ENCODE peak calls at places on chromosomes 16 and 17, in four cellular contexts. One of them, this sample, is unnamed.

GRCh38 chr16:8675183-8676159 is 1.1 kb downstream of the ABAT start:
- DNase-seq in activated CD4-positive, alpha-beta T cell treated with anti-CD3 and anti-CD28 coated beads for 48 hours: peak; percentile 65
- DNase-seq in kidney tubule cell: peak; percentile 53
- DNase-seq in GM19239: no peak
- DNase-seq in this sample: no peak

GRCh38 chr16:2429771-2430663 is 770 bp downstream of the CCNF start:
- DNase-seq in kidney tubule cell: peak; percentile 26
- DNase-seq in GM19239: no peak
- DNase-seq in activated CD4-positive, alpha-beta T cell treated with anti-CD3 and anti-CD28 coated beads for 48 hours: no peak
- DNase-seq in this sample: peak; percentile 21

GRCh38 chr16:26058326-26058725 is 366.6 kb downstream of the HS3ST4 start:
- DNase-seq in GM19239: no peak
- DNase-seq in kidney tubule cell: no peak
- DNase-seq in activated CD4-positive, alpha-beta T cell treated with anti-CD3 and anti-CD28 coated beads for 48 hours: no peak
- DNase-seq in this sample: no peak

GRCh38 chr17:17739388-17740066 is 58.3 kb downstream of the RAI1 start:
- DNase-seq in kidney tubule cell: peak; percentile 40
- DNase-seq in GM19239: no peak
- DNase-seq in activated CD4-positive, alpha-beta T cell treated with anti-CD3 and anti-CD28 coated beads for 48 hours: no peak
- DNase-seq in this sample: peak; percentile 42

GRCh38 chr17:42000399-42001076 is 16.7 kb downstream of the DNAJC7 start:
- DNase-seq in kidney tubule cell: no peak
- DNase-seq in activated CD4-positive, alpha-beta T cell treated with anti-CD3 and anti-CD28 coated beads for 48 hours: no peak
- DNase-seq in GM19239: no peak
- DNase-seq in this sample: no peak

GRCh38 chr16:50820225-50820624 is 78.3 kb downstream of the CYLD start:
- DNase-seq in GM19239: no peak
- DNase-seq in activated CD4-positive, alpha-beta T cell treated with anti-CD3 and anti-CD28 coated beads for 48 hours: no peak
- DNase-seq in kidney tubule cell: no peak
- DNase-seq in this sample: no peak

GRCh38 chr17:82272495-82273326 is 789 bp downstream of the CSNK1D start:
- DNase-seq in GM19239: peak; percentile 54
- DNase-seq in activated CD4-positive, alpha-beta T cell treated with anti-CD3 and anti-CD28 coated beads for 48 hours: peak; percentile 49
- DNase-seq in kidney tubule cell: no peak
- DNase-seq in this sample: no peak

GRCh38 chr17:14745541-14745940 is 444.7 kb downstream of the HS3ST3B1 start:
- DNase-seq in kidney tubule cell: no peak
- DNase-seq in GM19239: no peak
- DNase-seq in activated CD4-positive, alpha-beta T cell treated with anti-CD3 and anti-CD28 coated beads for 48 hours: no peak
- DNase-seq in this sample: peak; percentile 40

GRCh38 chr17:38572665-38573365 is 32.9 kb downstream of the SRCIN1 start:
- DNase-seq in kidney tubule cell: no peak
- DNase-seq in GM19239: no peak
- DNase-seq in activated CD4-positive, alpha-beta T cell treated with anti-CD3 and anti-CD28 coated beads for 48 hours: no peak
- DNase-seq in this sample: no peak

GRCh38 chr16:23362460-23363317 is 60.6 kb downstream of the SCNN1B start:
- DNase-seq in GM19239: no peak
- DNase-seq in kidney tubule cell: peak; percentile 25
- DNase-seq in activated CD4-positive, alpha-beta T cell treated with anti-CD3 and anti-CD28 coated beads for 48 hours: no peak
- DNase-seq in this sample: peak; percentile 48

GRCh38 chr17:3695723-3696411 is at the start of gene P2RX5:
- DNase-seq in kidney tubule cell: peak; percentile 17
- DNase-seq in activated CD4-positive, alpha-beta T cell treated with anti-CD3 and anti-CD28 coated beads for 48 hours: peak; percentile 49
- DNase-seq in GM19239: peak; percentile 30
- DNase-seq in this sample: peak; percentile 13

GRCh38 chr17:8225813-8226535 is 15.6 kb upstream of the AURKB start:
- DNase-seq in kidney tubule cell: peak; percentile 73
- DNase-seq in activated CD4-positive, alpha-beta T cell treated with anti-CD3 and anti-CD28 coated beads for 48 hours: peak; percentile 91
- DNase-seq in GM19239: no peak
- DNase-seq in this sample: peak; percentile 75

GRCh38 chr17:78230252-78230962 is 1.0 kb upstream of the TMEM235 start:
- DNase-seq in activated CD4-positive, alpha-beta T cell treated with anti-CD3 and anti-CD28 coated beads for 48 hours: no peak
- DNase-seq in kidney tubule cell: peak; percentile 55
- DNase-seq in GM19239: no peak
- DNase-seq in this sample: no peak

GRCh38 chr17:80169784-80170500 is at the start of gene CARD14:
- DNase-seq in kidney tubule cell: no peak
- DNase-seq in activated CD4-positive, alpha-beta T cell treated with anti-CD3 and anti-CD28 coated beads for 48 hours: no peak
- DNase-seq in GM19239: no peak
- DNase-seq in this sample: peak; percentile 62

GRCh38 chr17:40903129-40903847 is 18.2 kb upstream of the KRT20 start:
- DNase-seq in GM19239: peak; percentile 25
- DNase-seq in kidney tubule cell: peak; percentile 99
- DNase-seq in activated CD4-positive, alpha-beta T cell treated with anti-CD3 and anti-CD28 coated beads for 48 hours: no peak
- DNase-seq in this sample: peak; percentile 84

GRCh38 chr16:81528258-81528657 is 83.7 kb downstream of the CMIP start:
- DNase-seq in activated CD4-positive, alpha-beta T cell treated with anti-CD3 and anti-CD28 coated beads for 48 hours: no peak
- DNase-seq in kidney tubule cell: no peak
- DNase-seq in GM19239: no peak
- DNase-seq in this sample: no peak

GRCh38 chr17:4573682-4574081 is 10.6 kb upstream of the SMTNL2 start:
- DNase-seq in activated CD4-positive, alpha-beta T cell treated with anti-CD3 and anti-CD28 coated beads for 48 hours: peak; percentile 85
- DNase-seq in kidney tubule cell: peak; percentile 85
- DNase-seq in GM19239: no peak
- DNase-seq in this sample: peak; percentile 67

This sample was measured in mammary epithelial cell.